ENCODE peak calls at places on chromosome 4, in ten cellular contexts. L is CD4-positive, alpha-beta T cell; S is tibial nerve; E is MCF 10A; B is sigmoid colon; F is Calu3; D is cardiac muscle cell; M is H9; N is upper lobe of left lung; H is PC-3. Z is an unnamed sample.

GRCh38 chr4:80268081-80268823 is 1.8 kb downstream of the FGF5 start:
- DNase-seq in B (no peak), D (peak), F (no peak), S (no peak), L (no peak), M (peak), E (no peak), N (no peak), H (no peak), Z (peak)

GRCh38 chr4:41507292-41507933 is 30.5 kb upstream of the LIMCH1 start:
- DNase-seq in M (no peak), N (no peak), B (no peak), S (no peak), H (peak), D (no peak), E (peak), L (no peak), F (peak), Z (no peak)

GRCh38 chr4:11028334-11028733 is 343.8 kb upstream of the CLNK start:
- DNase-seq in B (no peak), S (no peak), N (no peak), M (no peak), L (no peak), H (no peak), E (no peak), D (no peak), F (no peak), Z (no peak)

GRCh38 chr4:154622598-154622997 is 10.1 kb upstream of the FGG start:
- DNase-seq in D (peak), L (no peak), S (no peak), H (peak), N (no peak), F (peak), E (peak), M (no peak), B (no peak), Z (no peak)

GRCh38 chr4:108311313-108311712 is 142.6 kb upstream of the LEF1 start:
- DNase-seq in B (no peak), E (no peak), H (no peak), N (no peak), D (no peak), F (no peak), S (no peak), L (no peak), M (no peak), Z (no peak)

GRCh38 chr4:64539234-64539849 is 130.1 kb upstream of the TECRL start:
- DNase-seq in S (no peak), L (no peak), N (no peak), D (peak), H (peak), M (peak), B (no peak), E (peak), F (peak), Z (peak)

GRCh38 chr4:139734201-139734874 is 68.7 kb downstream of the MGST2 start:
- DNase-seq in D (no peak), F (no peak), S (no peak), H (no peak), B (peak), N (peak), M (no peak), E (peak), L (no peak), Z (no peak)

GRCh38 chr4:79281577-79282359 is 44.1 kb downstream of the NAA11 start:
- DNase-seq in H (no peak), F (no peak), E (no peak), M (peak), B (no peak), S (no peak), D (no peak), N (no peak), L (no peak), Z (no peak)

GRCh38 chr4:111957131-111957530 is 188.1 kb upstream of the FAM241A start:
- DNase-seq in H (no peak), M (no peak), E (no peak), L (no peak), N (no peak), D (no peak), F (no peak), S (no peak), B (no peak), Z (no peak)

GRCh38 chr4:34953145-34953799 is 1291.0 kb downstream of the ARAP2 start:
- DNase-seq in S (no peak), M (peak), E (peak), H (peak), L (no peak), D (no peak), F (peak), B (peak), N (no peak), Z (peak)

GRCh38 chr4:60897415-60897814 is 302.7 kb upstream of the ADGRL3 start:
- DNase-seq in F (no peak), S (no peak), L (no peak), B (no peak), N (no peak), E (peak), D (no peak), M (no peak), H (peak), Z (no peak)

GRCh38 chr4:112973897-112974296 is 75.6 kb upstream of the ANK2 start:
- DNase-seq in F (no peak), L (no peak), B (no peak), N (no peak), E (no peak), M (no peak), D (no peak), H (no peak), S (no peak), Z (no peak)

GRCh38 chr4:185465707-185466106 is 5.8 kb downstream of the CCDC110 start:
- DNase-seq in H (no peak), F (no peak), S (no peak), N (no peak), L (no peak), B (no peak), M (no peak), E (no peak), D (no peak), Z (no peak)

GRCh38 chr4:140865830-140866229 is 109.6 kb upstream of the TBC1D9 start:
- DNase-seq in S (no peak), F (no peak), D (no peak), N (no peak), M (no peak), B (no peak), L (no peak), E (no peak), H (no peak), Z (no peak)

GRCh38 chr4:126028871-126029270 is 714.1 kb downstream of the FAT4 start:
- DNase-seq in D (no peak), E (no peak), M (no peak), L (no peak), H (no peak), S (no peak), N (no peak), F (no peak), B (no peak), Z (no peak)

GRCh38 chr4:81335221-81335912 is 120.3 kb upstream of the PRKG2 start:
- DNase-seq in H (no peak), B (no peak), N (no peak), M (no peak), S (no peak), E (no peak), D (no peak), F (no peak), L (no peak), Z (no peak)

GRCh38 chr4:73619351-73619750 is 885 bp downstream of the RASSF6 start:
- DNase-seq in F (no peak), N (no peak), B (no peak), L (no peak), D (no peak), S (no peak), M (no peak), H (no peak), E (no peak), Z (no peak)

GRCh38 chr4:38075370-38076152 is 115.4 kb downstream of the PTTG2 start:
- DNase-seq in S (no peak), M (no peak), N (peak), E (peak), H (no peak), B (no peak), D (no peak), F (no peak), L (no peak), Z (no peak)

GRCh38 chr4:4720671-4721070 is 138.8 kb upstream of the MSX1 start:
- DNase-seq in H (no peak), B (no peak), L (no peak), N (no peak), D (no peak), E (no peak), S (no peak), M (no peak), F (no peak), Z (no peak)

GRCh38 chr4:155995069-155995468 is 41.4 kb upstream of the CTSO start:
- DNase-seq in N (no peak), S (no peak), B (no peak), D (no peak), H (no peak), E (no peak), M (no peak), F (no peak), L (no peak), Z (no peak)

GRCh38 chr4:155999743-156000142 is 46.1 kb upstream of the CTSO start:
- DNase-seq in H (peak), N (no peak), M (peak), L (no peak), S (no peak), B (no peak), F (no peak), E (no peak), D (peak), Z (peak)
- TF ChIP-seq CTCF in H (peak), N (no peak), M (peak), L (no peak), S (no peak), B (no peak), F (no peak), E (no peak), D (peak), Z (peak)

GRCh38 chr4:98604723-98605122 is 53.7 kb downstream of the TSPAN5 start:
- DNase-seq in B (no peak), S (no peak), D (no peak), L (no peak), M (no peak), F (no peak), E (no peak), N (no peak), H (no peak), Z (no peak)

GRCh38 chr4:98602270-98602669 is 56.1 kb downstream of the TSPAN5 start:
- DNase-seq in H (no peak), B (no peak), N (no peak), D (no peak), S (no peak), F (no peak), E (no peak), L (no peak), M (no peak), Z (no peak)

GRCh38 chr4:98599617-98600016 is 58.8 kb downstream of the TSPAN5 start:
- DNase-seq in N (no peak), L (no peak), B (no peak), H (no peak), S (no peak), E (no peak), F (no peak), D (no peak), M (no peak), Z (no peak)

GRCh38 chr4:98603683-98604573 is 54.5 kb downstream of the TSPAN5 start:
- DNase-seq in H (no peak), S (no peak), N (no peak), M (no peak), E (no peak), D (no peak), B (no peak), F (no peak), L (no peak), Z (no peak)

DNA sequence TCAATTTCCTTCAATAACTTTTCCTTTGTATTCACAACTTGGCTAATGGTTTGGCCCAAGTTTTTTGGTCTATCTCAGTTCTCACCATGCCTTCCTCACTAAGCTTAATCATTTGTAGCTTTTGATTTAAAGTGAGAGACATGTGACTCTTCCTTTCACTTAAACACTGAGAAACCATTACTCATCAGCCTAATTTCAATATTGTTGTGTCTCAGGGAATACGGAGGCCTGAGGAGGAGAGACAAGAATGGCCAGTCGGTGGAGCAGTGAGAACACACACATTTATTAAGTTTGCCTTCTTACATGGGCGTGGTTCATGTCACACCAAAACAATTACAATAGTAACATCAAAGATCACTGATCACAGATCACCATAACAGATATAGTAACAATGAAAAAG is 56.7 kb downstream of the TSPAN5 start:
- DNase-seq in S (no peak), N (no peak), E (peak), M (no peak), D (no peak), F (no peak), H (peak), B (no peak), L (no peak), Z (no peak)
- TF ChIP-seq CTCF in S (no peak), N (no peak), E (peak), M (no peak), D (no peak), F (no peak), H (no peak), B (no peak), L (no peak), Z (no peak)

DNA sequence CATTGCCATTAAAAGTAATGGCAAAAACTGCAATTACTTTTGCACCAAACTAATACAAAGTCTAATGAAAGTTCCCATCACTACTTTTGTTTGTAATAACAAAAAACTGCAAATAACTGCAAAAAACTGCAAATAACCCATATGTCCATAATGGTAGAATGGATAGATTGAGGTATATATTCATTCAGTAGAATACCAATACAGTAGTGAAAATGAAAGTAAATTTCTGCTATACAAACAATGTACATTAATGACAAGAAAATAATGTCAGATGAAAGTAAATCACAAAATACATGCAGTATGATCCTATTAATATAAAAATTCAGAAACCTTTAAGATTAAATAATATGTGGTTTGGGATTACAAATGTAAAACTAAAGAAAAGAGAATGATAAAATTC is 41.3 kb upstream of the CEP135 start:
- DNase-seq in L (no peak), N (no peak), F (no peak), H (no peak), D (no peak), S (no peak), M (no peak), B (no peak), E (no peak), Z (no peak)
- TF ChIP-seq CTCF in L (no peak), N (no peak), F (no peak), H (no peak), D (no peak), S (no peak), M (no peak), B (no peak), E (no peak), Z (no peak)

DNA sequence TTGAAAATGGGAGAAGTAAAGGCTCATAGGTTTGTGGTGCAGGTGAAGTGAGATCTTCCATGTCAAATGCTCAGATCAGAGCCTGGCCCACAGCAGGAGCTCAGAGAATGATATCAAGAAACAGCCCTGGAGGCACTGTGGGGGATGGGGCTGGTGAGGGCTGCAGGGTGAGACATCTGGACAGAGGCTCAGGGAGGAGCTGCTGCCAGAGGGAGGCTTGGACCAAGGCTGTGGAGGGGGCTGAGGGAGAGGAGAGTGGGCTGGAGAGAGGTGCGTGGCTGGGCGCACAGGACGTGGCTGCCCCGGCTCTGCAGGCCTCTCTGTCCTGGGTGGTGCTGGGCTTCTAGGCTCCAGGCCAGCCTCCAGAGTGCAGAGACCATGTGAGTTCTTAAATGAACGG is 5.6 kb downstream of the SORCS2 start:
- DNase-seq in F (no peak), M (peak), B (peak), E (no peak), L (no peak), H (no peak), D (no peak), N (no peak), S (peak), Z (no peak)
- TF ChIP-seq CTCF in F (no peak), M (no peak), B (no peak), E (no peak), L (no peak), H (no peak), D (no peak), N (no peak), S (no peak), Z (no peak)

GRCh38 chr4:77862478-77863216 is at the start of gene MRPL1:
- DNase-seq in S (peak), B (peak), N (peak), H (peak), F (peak), L (peak), M (peak), D (peak), E (peak), Z (peak)
- TF ChIP-seq CTCF in S (no peak), B (no peak), N (no peak), H (peak), F (no peak), L (no peak), M (peak), D (no peak), E (no peak), Z (no peak)